ENCODE peak calls at places on chromosome 13, in seven cellular contexts. V is naive thymus-derived CD8-positive, alpha-beta T cell; O is fibroblast of mammary gland; T is cardiac muscle cell; E is T-helper 1 cell; X is MCF 10A; R is pancreas. Q is an unnamed sample.

GRCh38 chr13:19817510-19818158 is 34.9 kb upstream of the PSPC1 start:
- DNase-seq in O (no peak), V (no peak), R (no peak), T (no peak), E (no peak), X (no peak), Q (no peak)

GRCh38 chr13:20198781-20199180 is 6.0 kb upstream of the GJB2 start:
- DNase-seq in X (no peak), E (no peak), T (no peak), O (peak), V (no peak), R (no peak), Q (no peak)

GRCh38 chr13:106471957-106472543 is 63.4 kb downstream of the EFNB2 start:
- DNase-seq in O (peak), V (no peak), T (peak), E (no peak), X (peak), R (no peak), Q (no peak)

GRCh38 chr13:46893820-46894533 is 2.9 kb downstream of the HTR2A start:
- DNase-seq in E (peak), O (peak), T (peak), R (peak), V (peak), X (peak), Q (peak)

GRCh38 chr13:113650731-113651148 is 7.3 kb downstream of the ATP4B start:
- DNase-seq in V (no peak), X (no peak), R (peak), E (no peak), O (no peak), T (no peak), Q (peak)

GRCh38 chr13:65592757-65593156 is 1637.4 kb downstream of the PCDH9 start:
- DNase-seq in T (peak), V (no peak), E (no peak), R (no peak), O (no peak), X (no peak), Q (no peak)

GRCh38 chr13:25756916-25757315 is 294.9 kb downstream of the SHISA2 start:
- DNase-seq in V (no peak), O (no peak), T (no peak), R (no peak), X (no peak), E (no peak), Q (no peak)

GRCh38 chr13:32587774-32588165 is 1.5 kb downstream of the PDS5B start:
- DNase-seq in V (no peak), R (no peak), X (peak), T (no peak), O (peak), E (no peak), Q (no peak)

GRCh38 chr13:80921971-80922370 is 581.0 kb upstream of the SPRY2 start:
- DNase-seq in O (no peak), R (no peak), V (no peak), X (no peak), E (no peak), T (peak), Q (no peak)

GRCh38 chr13:70370924-70371323 is 262.7 kb upstream of the KLHL1 start:
- DNase-seq in X (no peak), R (no peak), O (no peak), V (no peak), T (no peak), E (no peak), Q (no peak)

GRCh38 chr13:51912511-51913225 is 50.9 kb downstream of the CCDC70 start:
- DNase-seq in R (no peak), O (no peak), E (no peak), X (no peak), T (no peak), V (no peak), Q (no peak)